ENCODE peak calls at places on chromosomes 2 and 18, in ten cellular contexts. R is NCI-H1092; D is mesenchymal stem cell; L is non-pigmented ciliary epithelial cell; T is iPS-NIHi11; Q is activated CD4-positive, alpha-beta T cell treated with anti-CD3 and anti-CD28 coated beads, Interleukin-2, amount 10 ng/mL, durations not matched to agents 7 days and 5 days; Z is H54; X is activated T-cell treated with anti-CD3 and anti-CD28 coated beads, Interleukin-2, amount 50 U/mL, for 72 hours; U is naive thymus-derived CD8-positive, alpha-beta T cell; F is Calu3. O is an unnamed sample.

GRCh38 chr2:147843864-147844690 is 752 bp upstream of the ACVR2A start:
- DNase-seq in U (peak), T (peak), X (peak), Z (peak), D (peak), F (peak), R (peak), L (peak), Q (peak), O (peak)

GRCh38 chr2:171420728-171421563 is 12.8 kb downstream of the METTL8 start:
- DNase-seq in D (no peak), R (no peak), T (no peak), U (no peak), Q (no peak), Z (no peak), L (no peak), F (no peak), X (no peak), O (no peak)

GRCh38 chr2:120678251-120678650 is 57.4 kb upstream of the GLI2 start:
- DNase-seq in Q (no peak), Z (no peak), R (no peak), U (no peak), F (no peak), T (no peak), X (no peak), D (no peak), L (no peak), O (no peak)

GRCh38 chr2:160288324-160288723 is 88.3 kb upstream of the ITGB6 start:
- DNase-seq in Z (no peak), Q (no peak), D (no peak), U (no peak), T (no peak), F (no peak), L (no peak), R (no peak), X (no peak), O (no peak)

GRCh38 chr2:119753041-119753929 is 6.4 kb upstream of the PTPN4 start:
- DNase-seq in F (peak), Q (peak), Z (no peak), U (no peak), R (no peak), D (peak), T (peak), L (no peak), X (peak), O (no peak)

GRCh38 chr2:170276056-170276455 is 98.1 kb downstream of the MYO3B start:
- DNase-seq in L (no peak), Z (no peak), U (no peak), T (no peak), R (peak), D (no peak), F (no peak), Q (no peak), X (no peak), O (no peak)

GRCh38 chr2:1644427-1644826 is 99.9 kb downstream of the PXDN start:
- DNase-seq in Q (no peak), U (no peak), L (no peak), F (no peak), D (no peak), Z (no peak), T (no peak), R (no peak), X (no peak), O (no peak)

GRCh38 chr2:225270861-225271260 is 128.6 kb upstream of the NYAP2 start:
- DNase-seq in Z (peak), X (peak), R (no peak), U (no peak), F (peak), D (peak), L (no peak), Q (no peak), T (peak), O (no peak)

GRCh38 chr2:611519-611918 is 65.7 kb downstream of the TMEM18 start:
- DNase-seq in D (no peak), R (no peak), L (no peak), F (no peak), X (no peak), T (no peak), Q (no peak), U (no peak), Z (no peak), O (no peak)

GRCh38 chr2:36403675-36404230 is 48.2 kb downstream of the CRIM1 start:
- DNase-seq in Z (peak), U (no peak), X (no peak), T (no peak), Q (no peak), D (peak), L (peak), F (peak), R (no peak), O (peak)

GRCh38 chr2:228841877-228842276 is 429.2 kb downstream of the PID1 start:
- DNase-seq in D (no peak), Z (no peak), X (no peak), T (no peak), Q (no peak), R (no peak), U (no peak), F (no peak), L (no peak), O (no peak)

GRCh38 chr2:128178650-128179460 is 87.9 kb downstream of the UGGT1 start:
- DNase-seq in L (peak), F (peak), X (peak), U (no peak), Q (peak), Z (peak), R (peak), D (peak), T (peak), O (no peak)

GRCh38 chr2:231682546-231683291 is 25.6 kb upstream of the PTMA start:
- DNase-seq in D (no peak), U (no peak), L (no peak), Z (no peak), T (no peak), F (no peak), X (no peak), Q (no peak), R (no peak), O (no peak)

GRCh38 chr2:240900141-240900860 is 4.3 kb upstream of the MAB21L4 start:
- DNase-seq in R (no peak), T (no peak), F (no peak), X (no peak), U (no peak), L (no peak), D (no peak), Z (no peak), Q (no peak), O (no peak)

GRCh38 chr2:38199129-38199528 is 123.2 kb upstream of the CYP1B1 start:
- DNase-seq in D (no peak), R (no peak), X (no peak), Q (no peak), F (no peak), U (no peak), T (no peak), Z (no peak), L (no peak), O (no peak)

GRCh38 chr2:68706637-68707036 is 28.0 kb upstream of the ARHGAP25 start:
- DNase-seq in R (no peak), U (no peak), D (no peak), Q (no peak), F (no peak), X (no peak), T (no peak), Z (no peak), L (no peak), O (no peak)

GRCh38 chr2:38789689-38790088 is 11.7 kb downstream of the GEMIN6 start:
- DNase-seq in D (no peak), F (no peak), L (no peak), U (no peak), Q (no peak), T (no peak), R (no peak), Z (no peak), X (no peak), O (no peak)

GRCh38 chr2:64359892-64360657 is 93.9 kb upstream of the LGALSL start:
- DNase-seq in L (peak), Q (peak), Z (peak), U (no peak), D (peak), R (no peak), F (peak), X (peak), T (peak), O (no peak)

GRCh38 chr2:233075966-233076339 is 15.8 kb downstream of the INPP5D start:
- DNase-seq in Q (peak), F (no peak), D (no peak), R (no peak), T (peak), L (no peak), X (no peak), U (no peak), Z (no peak), O (no peak)

GRCh38 chr2:23633966-23634365 is 249.0 kb downstream of the KLHL29 start:
- DNase-seq in T (no peak), X (no peak), R (no peak), L (no peak), D (no peak), Q (no peak), Z (no peak), F (no peak), U (no peak), O (no peak)

GRCh38 chr2:205776139-205776538 is 93.8 kb downstream of the NRP2 start:
- DNase-seq in R (no peak), Q (peak), T (peak), U (no peak), F (peak), D (no peak), X (peak), Z (peak), L (no peak), O (no peak)

GRCh38 chr2:100878000-100878786 is 58.3 kb downstream of the NPAS2 start:
- DNase-seq in U (no peak), F (no peak), X (no peak), R (no peak), Z (no peak), L (no peak), D (peak), T (no peak), Q (no peak), O (no peak)

GRCh38 chr2:20521682-20522189 is 74.9 kb downstream of the RHOB start:
- DNase-seq in T (no peak), U (no peak), F (no peak), X (no peak), R (no peak), L (no peak), Z (no peak), D (no peak), Q (no peak), O (no peak)

GRCh38 chr2:127104166-127104660 is 2.7 kb downstream of the BIN1 start:
- DNase-seq in L (no peak), Q (no peak), Z (no peak), X (no peak), D (no peak), F (no peak), U (no peak), R (no peak), T (no peak), O (no peak)

GRCh38 chr2:23486676-23487075 is 101.7 kb downstream of the KLHL29 start:
- DNase-seq in R (no peak), T (no peak), U (no peak), D (peak), X (no peak), Z (no peak), Q (no peak), L (no peak), F (no peak), O (no peak)

GRCh38 chr2:201654611-201655384 is 11.5 kb upstream of the TMEM237 start:
- DNase-seq in U (no peak), T (no peak), L (peak), R (no peak), F (no peak), X (no peak), D (peak), Z (no peak), Q (no peak), O (peak)

GRCh38 chr2:142734770-142735169 is 142.7 kb upstream of the KYNU start:
- DNase-seq in Q (no peak), U (no peak), L (no peak), F (no peak), D (no peak), Z (no peak), X (no peak), T (no peak), R (no peak), O (no peak)

GRCh38 chr2:39377226-39377939 is 59.7 kb downstream of the MAP4K3 start:
- DNase-seq in U (no peak), X (peak), T (no peak), R (no peak), D (peak), Z (no peak), Q (peak), L (no peak), F (no peak), O (no peak)

GRCh38 chr18:3873211-3873610 is 423.2 kb downstream of the TGIF1 start:
- DNase-seq in F (no peak), T (no peak), L (no peak), X (no peak), Q (no peak), U (no peak), D (no peak), R (no peak), Z (no peak), O (no peak)

O was measured in T1000.